ENCODE peak calls at places on chromosomes 11 and 22, in eight cellular contexts. O is activated CD4-positive, alpha-beta T cell treated with anti-CD3 and anti-CD28 coated beads, Interleukin-2, amount 50 U/mL, for 48 hours; S is kidney; P is left ventricle myocardium inferior; N is SJSA1; Y is spleen; K is stimulated activated CD8-positive, alpha-beta memory T cell treated with anti-CD3 and anti-CD28 coated beads, Interleukin-15, amount 100 ng/mL, for 1 hour; W is HS-5. G is an unnamed sample.
A peak's percentile ranks its signal among the peaks of the same experiment; 100 is the strongest.

GRCh38 chr22:38066381-38067027 is 9.3 kb downstream of the PICK1 start:
- DNase-seq in O (no peak), S (peak; percentile 19), P (no peak), N (no peak), Y (no peak), K (no peak), W (no peak), G (no peak)

GRCh38 chr22:35728639-35729308 is 11.1 kb downstream of the APOL5 start:
- DNase-seq in O (no peak), S (peak; percentile 72), P (no peak), N (no peak), Y (no peak), K (no peak), W (no peak), G (no peak)

GRCh38 chr11:3807856-3808845 is at the start of gene PGAP2:
- DNase-seq in O (peak; percentile 75), S (peak; percentile 88), P (peak; percentile 73), N (peak; percentile 57), Y (peak; percentile 93), K (peak; percentile 28), W (no peak), G (peak; percentile 66)

GRCh38 chr22:33894515-33894914 is 25.8 kb downstream of the LARGE1 start:
- DNase-seq in O (no peak), S (no peak), P (no peak), N (no peak), Y (no peak), K (no peak), W (no peak), G (no peak)

GRCh38 chr11:24422371-24422770 is 74.5 kb upstream of the LUZP2 start:
- DNase-seq in O (no peak), S (no peak), P (no peak), N (peak; percentile 0), Y (no peak), K (no peak), W (no peak), G (peak; percentile 68)

GRCh38 chr22:39176067-39176621 is 23.7 kb upstream of the CBX7 start:
- DNase-seq in O (no peak), S (peak; percentile 94), P (peak; percentile 77), N (peak; percentile 93), Y (peak; percentile 82), K (no peak), W (peak; percentile 39), G (peak; percentile 60)

GRCh38 chr11:118514103-118514502 is 13.2 kb upstream of the TTC36 start:
- DNase-seq in O (no peak), S (no peak), P (no peak), N (no peak), Y (no peak), K (no peak), W (no peak), G (no peak)

GRCh38 chr22:42645341-42645937 is 3.8 kb downstream of the CYB5R3 start:
- DNase-seq in O (no peak), S (no peak), P (peak; percentile 42), N (no peak), Y (no peak), K (no peak), W (no peak), G (no peak)

GRCh38 chr11:111114091-111114490 is 131.4 kb upstream of the POU2AF2 start:
- DNase-seq in O (no peak), S (no peak), P (no peak), N (no peak), Y (no peak), K (no peak), W (no peak), G (no peak)

GRCh38 chr11:104462346-104462745 is 298.4 kb upstream of the PDGFD start:
- DNase-seq in O (no peak), S (no peak), P (no peak), N (no peak), Y (no peak), K (no peak), W (peak; percentile 5), G (peak; percentile 88)

GRCh38 chr22:30601464-30601863 is 5.5 kb upstream of the TCN2 start:
- DNase-seq in O (no peak), S (no peak), P (no peak), N (no peak), Y (no peak), K (no peak), W (no peak), G (no peak)

GRCh38 chr11:15471709-15472404 is 357.1 kb downstream of the INSC start:
- DNase-seq in O (no peak), S (no peak), P (no peak), N (no peak), Y (no peak), K (no peak), W (no peak), G (no peak)

GRCh38 chr11:16346975-16347374 is 9.4 kb downstream of the SOX6 start:
- DNase-seq in O (no peak), S (no peak), P (no peak), N (peak; percentile 79), Y (no peak), K (no peak), W (peak; percentile 49), G (no peak)

GRCh38 chr11:63445720-63446119 is 45.2 kb downstream of the PLAAT5 start:
- DNase-seq in O (peak; percentile 21), S (no peak), P (no peak), N (peak; percentile 73), Y (no peak), K (no peak), W (no peak), G (peak; percentile 36)

GRCh38 chr11:69333149-69333710 is 39.3 kb downstream of the MYEOV start:
- DNase-seq in O (no peak), S (no peak), P (no peak), N (no peak), Y (no peak), K (no peak), W (no peak), G (no peak)

GRCh38 chr11:134026655-134027343 is 42.1 kb upstream of the JAM3 start:
- DNase-seq in O (no peak), S (peak; percentile 93), P (no peak), N (no peak), Y (no peak), K (no peak), W (no peak), G (no peak)

GRCh38 chr11:72548481-72548880 is 114.2 kb upstream of the CLPB start:
- DNase-seq in O (no peak), S (no peak), P (no peak), N (no peak), Y (no peak), K (no peak), W (no peak), G (no peak)

GRCh38 chr11:72712168-72712721 is 38.0 kb upstream of the PDE2A start:
- DNase-seq in O (no peak), S (peak; percentile 87), P (peak; percentile 68), N (no peak), Y (peak; percentile 86), K (no peak), W (no peak), G (peak; percentile 36)

GRCh38 chr11:119188067-119188466 is 2.8 kb downstream of the NHERF4 start:
- DNase-seq in O (no peak), S (peak; percentile 52), P (no peak), N (no peak), Y (no peak), K (no peak), W (no peak), G (no peak)

GRCh38 chr11:116787436-116787785 is 412 bp downstream of the ZPR1 start:
- DNase-seq in O (no peak), S (no peak), P (no peak), N (no peak), Y (no peak), K (no peak), W (no peak), G (peak; percentile 10)

GRCh38 chr11:65867284-65868071 is 5.1 kb downstream of the EFEMP2 start:
- DNase-seq in O (no peak), S (no peak), P (peak; percentile 23), N (no peak), Y (peak; percentile 72), K (no peak), W (no peak), G (peak; percentile 17)

GRCh38 chr11:1741741-1742140 is 8.7 kb downstream of the IFITM10 start:
- DNase-seq in O (no peak), S (no peak), P (no peak), N (no peak), Y (no peak), K (no peak), W (no peak), G (no peak)

GRCh38 chr11:112174789-112175595 is at the start of gene BCO2:
- DNase-seq in O (peak; percentile 64), S (peak; percentile 80), P (peak; percentile 84), N (peak; percentile 68), Y (peak; percentile 80), K (no peak), W (no peak), G (peak; percentile 87)

GRCh38 chr11:10407055-10407454 is 48.0 kb upstream of the AMPD3 start:
- DNase-seq in O (no peak), S (no peak), P (no peak), N (peak; percentile 46), Y (no peak), K (no peak), W (peak; percentile 76), G (no peak)

GRCh38 chr22:29703595-29704195 is 16.1 kb upstream of the CABP7 start:
- DNase-seq in O (no peak), S (no peak), P (no peak), N (no peak), Y (no peak), K (no peak), W (no peak), G (no peak)

GRCh38 chr11:17845431-17845881 is 110.9 kb downstream of the KCNC1 start:
- DNase-seq in O (no peak), S (no peak), P (no peak), N (no peak), Y (no peak), K (no peak), W (peak; percentile 48), G (peak; percentile 80)

GRCh38 chr22:23305922-23306374 is 125.6 kb downstream of the BCR start:
- DNase-seq in O (no peak), S (peak; percentile 95), P (peak; percentile 79), N (peak; percentile 87), Y (peak; percentile 85), K (no peak), W (no peak), G (peak; percentile 90)

GRCh38 chr11:120128392-120129172 is 9.3 kb downstream of the TRIM29 start:
- DNase-seq in O (no peak), S (peak; percentile 82), P (peak; percentile 7), N (no peak), Y (peak; percentile 62), K (no peak), W (no peak), G (no peak)

GRCh38 chr11:33585564-33585963 is 115.1 kb downstream of the C11orf91 start:
- DNase-seq in O (no peak), S (no peak), P (no peak), N (no peak), Y (no peak), K (no peak), W (no peak), G (peak; percentile 23)

GRCh38 chr11:1762537-1763302 is 1.0 kb downstream of the CTSD start:
- DNase-seq in O (no peak), S (peak; percentile 86), P (peak; percentile 61), N (no peak), Y (peak; percentile 83), K (no peak), W (no peak), G (peak; percentile 39)

GRCh38 chr11:130148927-130149326 is 10.7 kb upstream of the ST14 start:
- DNase-seq in O (no peak), S (no peak), P (no peak), N (no peak), Y (no peak), K (no peak), W (no peak), G (no peak)

G was measured in choroid plexus epithelial cell.